ENCODE peak calls at places on chromosome X, in nine cellular contexts. One of them, this sample, is unnamed. For H3K9me3, the result is how much of the 10 kb centered on the place peaks cover.

GRCh38 chrX:15404712-15405111 is 20.5 kb upstream of the VEGFD start:
- DNase-seq in heart right ventricle: peak
- DNase-seq in right cardiac atrium: peak
- DNase-seq in left ventricle myocardium inferior: peak
- DNase-seq in cardiac muscle cell: no peak
- DNase-seq in endodermal cell: no peak
- DNase-seq in body of pancreas: no peak
- DNase-seq in lower lobe of right lung: no peak
- DNase-seq in SK-N-SH: peak
- DNase-seq in this sample: no peak

GRCh38 chrX:34893741-34894140 is 48.9 kb upstream of the FAM47B start:
- DNase-seq in endodermal cell: no peak
- DNase-seq in lower lobe of right lung: no peak
- DNase-seq in heart right ventricle: no peak
- DNase-seq in cardiac muscle cell: peak
- DNase-seq in left ventricle myocardium inferior: no peak
- DNase-seq in right cardiac atrium: no peak
- DNase-seq in body of pancreas: no peak
- DNase-seq in SK-N-SH: no peak
- DNase-seq in this sample: no peak

GRCh38 chrX:109911046-109911445 is 91.9 kb upstream of the TMEM164 start:
- DNase-seq in lower lobe of right lung: no peak
- DNase-seq in body of pancreas: no peak
- DNase-seq in heart right ventricle: no peak
- DNase-seq in SK-N-SH: peak
- DNase-seq in left ventricle myocardium inferior: no peak
- DNase-seq in endodermal cell: no peak
- DNase-seq in cardiac muscle cell: no peak
- DNase-seq in right cardiac atrium: no peak
- DNase-seq in this sample: no peak

GRCh38 chrX:136931661-136932060 is 51.1 kb upstream of the RBMX start:
- DNase-seq in SK-N-SH: no peak
- DNase-seq in endodermal cell: no peak
- DNase-seq in right cardiac atrium: no peak
- DNase-seq in left ventricle myocardium inferior: no peak
- DNase-seq in lower lobe of right lung: no peak
- DNase-seq in cardiac muscle cell: no peak
- DNase-seq in body of pancreas: peak
- DNase-seq in heart right ventricle: no peak
- DNase-seq in this sample: no peak

GRCh38 chrX:47483310-47484268 is 567 bp upstream of the ZNF41 start:
- DNase-seq in body of pancreas: peak
- DNase-seq in SK-N-SH: peak
- DNase-seq in left ventricle myocardium inferior: peak
- DNase-seq in endodermal cell: peak
- DNase-seq in right cardiac atrium: peak
- DNase-seq in heart right ventricle: peak
- DNase-seq in cardiac muscle cell: peak
- DNase-seq in lower lobe of right lung: peak
- DNase-seq in this sample: no peak

GRCh38 chrX:110394653-110395052 is 36.0 kb downstream of the RTL9 start:
- DNase-seq in left ventricle myocardium inferior: no peak
- DNase-seq in cardiac muscle cell: no peak
- DNase-seq in heart right ventricle: no peak
- DNase-seq in body of pancreas: no peak
- DNase-seq in right cardiac atrium: no peak
- DNase-seq in lower lobe of right lung: no peak
- DNase-seq in endodermal cell: no peak
- DNase-seq in SK-N-SH: no peak
- DNase-seq in this sample: no peak

GRCh38 chrX:131827935-131828334 is 195.2 kb upstream of the STK26 start:
- DNase-seq in endodermal cell: peak
- DNase-seq in body of pancreas: no peak
- DNase-seq in heart right ventricle: no peak
- DNase-seq in lower lobe of right lung: no peak
- DNase-seq in right cardiac atrium: peak
- DNase-seq in SK-N-SH: peak
- DNase-seq in left ventricle myocardium inferior: no peak
- DNase-seq in cardiac muscle cell: peak
- DNase-seq in this sample: no peak

GRCh38 chrX:132023896-132024386 is 839 bp downstream of the STK26 start:
- DNase-seq in cardiac muscle cell: peak
- DNase-seq in SK-N-SH: no peak
- DNase-seq in endodermal cell: no peak
- DNase-seq in left ventricle myocardium inferior: peak
- DNase-seq in heart right ventricle: peak
- DNase-seq in lower lobe of right lung: peak
- DNase-seq in right cardiac atrium: peak
- DNase-seq in body of pancreas: no peak
- DNase-seq in this sample: peak

GRCh38 chrX:119036369-119037029 is 36.3 kb upstream of the CT47C1 start:
- DNase-seq in cardiac muscle cell: no peak
- DNase-seq in endodermal cell: no peak
- DNase-seq in right cardiac atrium: no peak
- DNase-seq in lower lobe of right lung: no peak
- DNase-seq in heart right ventricle: no peak
- DNase-seq in SK-N-SH: no peak
- DNase-seq in left ventricle myocardium inferior: no peak
- DNase-seq in body of pancreas: no peak
- DNase-seq in this sample: no peak

GRCh38 chrX:12138366-12139313 is at the start of gene FRMPD4:
- DNase-seq in heart right ventricle: peak
- DNase-seq in cardiac muscle cell: peak
- DNase-seq in right cardiac atrium: no peak
- DNase-seq in body of pancreas: no peak
- DNase-seq in lower lobe of right lung: no peak
- DNase-seq in left ventricle myocardium inferior: no peak
- DNase-seq in endodermal cell: peak
- DNase-seq in SK-N-SH: peak
- DNase-seq in this sample: no peak

GRCh38 chrX:139826065-139827044 is 106.5 kb downstream of the ATP11C start:
- DNase-seq in body of pancreas: no peak
- DNase-seq in left ventricle myocardium inferior: no peak
- DNase-seq in right cardiac atrium: no peak
- DNase-seq in lower lobe of right lung: no peak
- DNase-seq in heart right ventricle: no peak
- DNase-seq in cardiac muscle cell: no peak
- DNase-seq in endodermal cell: no peak
- DNase-seq in SK-N-SH: no peak
- DNase-seq in this sample: no peak

GRCh38 chrX:46803140-46803539 is 33.7 kb upstream of the RP2 start:
- DNase-seq in right cardiac atrium: no peak
- DNase-seq in left ventricle myocardium inferior: no peak
- DNase-seq in cardiac muscle cell: no peak
- DNase-seq in lower lobe of right lung: no peak
- DNase-seq in SK-N-SH: no peak
- DNase-seq in heart right ventricle: no peak
- DNase-seq in body of pancreas: no peak
- DNase-seq in endodermal cell: peak
- DNase-seq in this sample: no peak

GRCh38 chrX:16023790-16024734 is 99.3 kb upstream of the GRPR start:
- DNase-seq in endodermal cell: no peak
- DNase-seq in SK-N-SH: no peak
- DNase-seq in right cardiac atrium: no peak
- DNase-seq in left ventricle myocardium inferior: no peak
- DNase-seq in cardiac muscle cell: no peak
- DNase-seq in heart right ventricle: no peak
- DNase-seq in lower lobe of right lung: no peak
- DNase-seq in body of pancreas: no peak
- DNase-seq in this sample: no peak

GRCh38 chrX:103831342-103831802 is 685 bp downstream of the RAB9B start:
- DNase-seq in cardiac muscle cell: peak
- DNase-seq in endodermal cell: no peak
- DNase-seq in heart right ventricle: peak
- DNase-seq in body of pancreas: peak
- DNase-seq in lower lobe of right lung: no peak
- DNase-seq in right cardiac atrium: no peak
- DNase-seq in left ventricle myocardium inferior: no peak
- DNase-seq in SK-N-SH: peak
- DNase-seq in this sample: peak

GRCh38 chrX:3712870-3713224 is 602 bp downstream of the PRKX start:
- DNase-seq in heart right ventricle: no peak
- DNase-seq in endodermal cell: no peak
- DNase-seq in SK-N-SH: no peak
- DNase-seq in right cardiac atrium: no peak
- DNase-seq in cardiac muscle cell: no peak
- DNase-seq in left ventricle myocardium inferior: peak
- DNase-seq in body of pancreas: peak
- DNase-seq in lower lobe of right lung: peak
- DNase-seq in this sample: no peak

GRCh38 chrX:24703185-24703494 is 9.4 kb downstream of the POLA1 start:
- DNase-seq in cardiac muscle cell: no peak
- DNase-seq in endodermal cell: no peak
- DNase-seq in SK-N-SH: no peak
- DNase-seq in left ventricle myocardium inferior: no peak
- DNase-seq in heart right ventricle: no peak
- DNase-seq in body of pancreas: no peak
- DNase-seq in right cardiac atrium: no peak
- DNase-seq in lower lobe of right lung: no peak
- DNase-seq in this sample: no peak

GRCh38 chrX:53184836-53185235 is 40.2 kb downstream of the KDM5C start:
- DNase-seq in endodermal cell: no peak
- DNase-seq in SK-N-SH: no peak
- DNase-seq in right cardiac atrium: no peak
- DNase-seq in lower lobe of right lung: no peak
- DNase-seq in heart right ventricle: no peak
- DNase-seq in cardiac muscle cell: no peak
- DNase-seq in body of pancreas: no peak
- DNase-seq in left ventricle myocardium inferior: no peak
- DNase-seq in this sample: no peak

GRCh38 chrX:14039344-14039743 is 9.7 kb upstream of the GEMIN8 start:
- DNase-seq in heart right ventricle: no peak
- DNase-seq in endodermal cell: peak
- DNase-seq in left ventricle myocardium inferior: no peak
- DNase-seq in lower lobe of right lung: no peak
- DNase-seq in body of pancreas: peak
- DNase-seq in cardiac muscle cell: peak
- DNase-seq in right cardiac atrium: peak
- DNase-seq in SK-N-SH: peak
- DNase-seq in this sample: peak

GRCh38 chrX:67543818-67544217 is at the start of gene AR:
- DNase-seq in endodermal cell: peak
- DNase-seq in SK-N-SH: peak
- DNase-seq in body of pancreas: peak
- DNase-seq in cardiac muscle cell: peak
- DNase-seq in left ventricle myocardium inferior: peak
- DNase-seq in lower lobe of right lung: peak
- DNase-seq in heart right ventricle: peak
- DNase-seq in right cardiac atrium: peak
- DNase-seq in this sample: no peak

GRCh38 chrX:49659771-49660170 is 36.0 kb downstream of the PAGE1 start:
- DNase-seq in endodermal cell: no peak
- DNase-seq in SK-N-SH: no peak
- DNase-seq in lower lobe of right lung: no peak
- DNase-seq in right cardiac atrium: no peak
- DNase-seq in body of pancreas: no peak
- DNase-seq in heart right ventricle: no peak
- DNase-seq in left ventricle myocardium inferior: no peak
- DNase-seq in cardiac muscle cell: no peak
- DNase-seq in this sample: no peak
- H3K9me3 ChIP-seq in endodermal cell: under half
- H3K9me3 ChIP-seq in SK-N-SH: under half
- H3K9me3 ChIP-seq in lower lobe of right lung: under half
- H3K9me3 ChIP-seq in right cardiac atrium: under half
- H3K9me3 ChIP-seq in body of pancreas: under half
- H3K9me3 ChIP-seq in heart right ventricle: under half
- H3K9me3 ChIP-seq in left ventricle myocardium inferior: under half
- H3K9me3 ChIP-seq in cardiac muscle cell: under half
- H3K9me3 ChIP-seq in this sample: under half

GRCh38 chrX:38939067-38939466 is 137.8 kb downstream of the MID1IP1 start:
- DNase-seq in cardiac muscle cell: no peak
- DNase-seq in SK-N-SH: no peak
- DNase-seq in body of pancreas: no peak
- DNase-seq in heart right ventricle: no peak
- DNase-seq in endodermal cell: no peak
- DNase-seq in lower lobe of right lung: no peak
- DNase-seq in right cardiac atrium: peak
- DNase-seq in left ventricle myocardium inferior: no peak
- DNase-seq in this sample: no peak
- H3K9me3 ChIP-seq in cardiac muscle cell: under half
- H3K9me3 ChIP-seq in SK-N-SH: under half
- H3K9me3 ChIP-seq in body of pancreas: under half
- H3K9me3 ChIP-seq in heart right ventricle: under half
- H3K9me3 ChIP-seq in endodermal cell: under half
- H3K9me3 ChIP-seq in lower lobe of right lung: under half
- H3K9me3 ChIP-seq in right cardiac atrium: under half
- H3K9me3 ChIP-seq in left ventricle myocardium inferior: under half
- H3K9me3 ChIP-seq in this sample: under half

DNA sequence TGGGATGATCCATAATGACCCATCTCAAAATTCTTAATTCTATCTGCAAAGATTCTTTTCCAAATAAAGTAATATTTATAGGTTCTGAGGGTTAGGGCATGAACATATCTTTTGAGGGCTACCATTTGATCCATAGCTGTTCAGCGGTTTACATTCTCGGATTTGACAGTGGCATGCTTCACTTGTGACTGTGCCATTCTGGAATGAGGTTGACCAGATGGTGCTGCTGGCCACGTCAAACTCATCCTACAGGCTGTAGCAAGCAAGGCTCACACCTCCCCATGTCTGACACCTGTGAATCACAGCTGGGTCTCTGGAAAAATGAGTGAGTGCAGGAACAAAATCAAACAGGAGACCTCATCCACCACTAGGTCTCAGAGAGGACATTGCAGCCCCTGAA is 280.5 kb downstream of the DHRSX start:
- DNase-seq in heart right ventricle: no peak
- DNase-seq in cardiac muscle cell: no peak
- DNase-seq in SK-N-SH: no peak
- DNase-seq in left ventricle myocardium inferior: no peak
- DNase-seq in right cardiac atrium: no peak
- DNase-seq in endodermal cell: no peak
- DNase-seq in lower lobe of right lung: no peak
- DNase-seq in body of pancreas: no peak
- DNase-seq in this sample: no peak
- H3K9me3 ChIP-seq in heart right ventricle: under half
- H3K9me3 ChIP-seq in cardiac muscle cell: under half
- H3K9me3 ChIP-seq in SK-N-SH: under half
- H3K9me3 ChIP-seq in left ventricle myocardium inferior: half or more
- H3K9me3 ChIP-seq in right cardiac atrium: under half
- H3K9me3 ChIP-seq in endodermal cell: half or more
- H3K9me3 ChIP-seq in lower lobe of right lung: under half
- H3K9me3 ChIP-seq in body of pancreas: under half
- H3K9me3 ChIP-seq in this sample: under half

DNA sequence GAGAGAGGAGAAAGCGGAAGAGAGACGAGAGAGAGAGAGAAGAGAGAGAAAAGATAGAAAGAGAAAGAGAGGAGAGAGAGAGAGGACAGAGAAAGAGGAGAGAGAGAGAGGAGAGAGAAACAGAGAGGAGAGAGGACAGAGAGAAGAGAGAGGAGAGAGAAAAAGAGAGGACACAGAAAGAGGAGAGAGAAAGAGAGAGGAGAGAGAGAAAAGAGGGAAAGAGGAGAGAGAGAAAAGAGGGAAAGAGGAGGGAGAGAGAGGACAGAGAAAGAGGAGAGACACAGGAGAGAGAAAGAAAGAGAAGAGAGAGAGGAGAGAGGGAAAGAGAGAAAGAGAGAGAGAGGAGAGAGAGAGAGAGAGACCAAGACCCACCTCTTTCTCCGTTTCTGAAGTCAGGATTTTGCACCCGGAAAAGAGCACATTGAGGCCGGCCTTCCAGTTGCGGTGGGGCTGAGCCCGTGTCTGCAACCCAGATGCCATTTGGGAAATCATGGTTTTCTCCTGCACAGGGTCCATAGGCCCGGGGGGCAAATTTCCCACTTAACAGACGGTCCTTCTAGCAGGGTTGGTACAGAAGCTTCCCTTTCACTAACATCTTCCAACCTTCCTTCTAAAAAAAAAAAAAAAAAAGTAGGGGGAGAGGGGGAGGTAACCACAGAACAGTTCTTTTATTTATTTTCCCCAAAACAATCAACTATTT is 60.9 kb downstream of the CRLF2 start:
- DNase-seq in lower lobe of right lung: no peak
- DNase-seq in body of pancreas: no peak
- DNase-seq in heart right ventricle: no peak
- DNase-seq in endodermal cell: peak
- DNase-seq in left ventricle myocardium inferior: no peak
- DNase-seq in cardiac muscle cell: no peak
- DNase-seq in SK-N-SH: no peak
- DNase-seq in right cardiac atrium: no peak
- DNase-seq in this sample: no peak
- H3K9me3 ChIP-seq in lower lobe of right lung: under half
- H3K9me3 ChIP-seq in body of pancreas: under half
- H3K9me3 ChIP-seq in heart right ventricle: under half
- H3K9me3 ChIP-seq in endodermal cell: under half
- H3K9me3 ChIP-seq in left ventricle myocardium inferior: under half
- H3K9me3 ChIP-seq in cardiac muscle cell: under half
- H3K9me3 ChIP-seq in SK-N-SH: under half
- H3K9me3 ChIP-seq in right cardiac atrium: under half
- H3K9me3 ChIP-seq in this sample: under half